ENCODE peak calls at places on chromosomes 7 and 10, in nine cellular contexts. B is stimulated activated CD4-positive, alpha-beta T cell treated with anti-CD3 and anti-CD28 coated beads, Interleukin-4, amount 100 ng/mL, for 1 hour; G is prostate gland; Z is neural crest cell; U is AG04450; S is Caki2; Y is NCI-H1105; O is dorsolateral prefrontal cortex; N is hippocampal formation. V is an unnamed sample.

GRCh38 chr7:25965405-25966123 is 186.4 kb upstream of the NFE2L3 start:
- DNase-seq in B (no peak), G (peak), Z (no peak), U (no peak), S (no peak), Y (no peak), O (no peak), N (no peak), V (no peak)

GRCh38 chr7:1745576-1746490 is 75.8 kb downstream of the ELFN1 start:
- DNase-seq in B (no peak), G (no peak), Z (no peak), U (no peak), S (no peak), Y (no peak), O (no peak), N (no peak), V (no peak)

GRCh38 chr7:64630496-64630895 is 35.4 kb upstream of the ZNF107 start:
- DNase-seq in B (no peak), G (no peak), Z (no peak), U (no peak), S (no peak), Y (no peak), O (no peak), N (no peak), V (no peak)

GRCh38 chr7:150755473-150756099 is 18.4 kb downstream of the GIMAP5 start:
- DNase-seq in B (peak), G (no peak), Z (no peak), U (no peak), S (no peak), Y (no peak), O (no peak), N (no peak), V (no peak)

GRCh38 chr10:132946806-132947530 is 4.6 kb upstream of the CFAP46 start:
- DNase-seq in B (no peak), G (no peak), Z (no peak), U (no peak), S (no peak), Y (no peak), O (no peak), N (no peak), V (no peak)

GRCh38 chr7:150428671-150429451 is 21.6 kb upstream of the GIMAP8 start:
- DNase-seq in B (no peak), G (peak), Z (no peak), U (peak), S (peak), Y (no peak), O (peak), N (no peak), V (no peak)

GRCh38 chr7:139602143-139602722 is 78.7 kb downstream of the CLEC2L start:
- DNase-seq in B (no peak), G (no peak), Z (no peak), U (no peak), S (peak), Y (no peak), O (no peak), N (no peak), V (peak)

GRCh38 chr10:103676851-103677417 is 178.4 kb downstream of the SH3PXD2A start:
- DNase-seq in B (no peak), G (no peak), Z (no peak), U (peak), S (no peak), Y (no peak), O (no peak), N (no peak), V (no peak)

GRCh38 chr7:130374507-130374906 is 5.8 kb upstream of the CPA1 start:
- DNase-seq in B (no peak), G (no peak), Z (no peak), U (no peak), S (no peak), Y (no peak), O (no peak), N (no peak), V (no peak)

GRCh38 chr7:78587443-78588044 is 789.0 kb downstream of the PHTF2 start:
- DNase-seq in B (no peak), G (no peak), Z (no peak), U (no peak), S (no peak), Y (peak), O (no peak), N (no peak), V (peak)

GRCh38 chr10:3886191-3886590 is 101.2 kb upstream of the KLF6 start:
- DNase-seq in B (no peak), G (no peak), Z (peak), U (no peak), S (no peak), Y (no peak), O (no peak), N (no peak), V (no peak)

GRCh38 chr10:98457762-98458161 is 11.0 kb upstream of the HPS1 start:
- DNase-seq in B (no peak), G (no peak), Z (no peak), U (no peak), S (no peak), Y (no peak), O (no peak), N (no peak), V (no peak)

GRCh38 chr7:36999851-37000480 is 275.7 kb upstream of the AOAH start:
- DNase-seq in B (no peak), G (no peak), Z (no peak), U (no peak), S (no peak), Y (no peak), O (no peak), N (no peak), V (no peak)

GRCh38 chr10:113202011-113202410 is 252.0 kb downstream of the TCF7L2 start:
- DNase-seq in B (no peak), G (no peak), Z (no peak), U (no peak), S (no peak), Y (no peak), O (no peak), N (no peak), V (no peak)

GRCh38 chr7:46636022-46636421 is 715.0 kb upstream of the IGFBP3 start:
- DNase-seq in B (no peak), G (no peak), Z (no peak), U (no peak), S (no peak), Y (no peak), O (no peak), N (no peak), V (no peak)

GRCh38 chr10:89086801-89087513 is 96.4 kb downstream of the FAS start:
- DNase-seq in B (peak), G (no peak), Z (no peak), U (peak), S (no peak), Y (no peak), O (no peak), N (no peak), V (no peak)

GRCh38 chr7:153440781-153441180 is 611.4 kb upstream of the DPP6 start:
- DNase-seq in B (no peak), G (no peak), Z (no peak), U (no peak), S (no peak), Y (no peak), O (no peak), N (no peak), V (no peak)